ENCODE peak calls at places on chromosomes 5 and 9, in four cellular contexts. One of them, this sample, is unnamed.

GRCh38 chr9:127311239-127311741 is 46.7 kb downstream of the GARNL3 start:
- DNase-seq in HepG2: peak
- DNase-seq in GM12878: no peak
- DNase-seq in H1: no peak
- DNase-seq in this sample: no peak

GRCh38 chr9:96293481-96293880 is 8.5 kb downstream of the HSD17B3 start:
- DNase-seq in HepG2: no peak
- DNase-seq in GM12878: no peak
- DNase-seq in H1: no peak
- DNase-seq in this sample: no peak

GRCh38 chr5:157540707-157541451 is 34.7 kb downstream of the ADAM19 start:
- DNase-seq in HepG2: no peak
- DNase-seq in GM12878: peak
- DNase-seq in H1: no peak
- DNase-seq in this sample: no peak

GRCh38 chr9:36149197-36149596 is 12.7 kb downstream of the GLIPR2 start:
- DNase-seq in HepG2: no peak
- DNase-seq in GM12878: no peak
- DNase-seq in H1: no peak
- DNase-seq in this sample: no peak

GRCh38 chr9:84822589-84823233 is 153.2 kb downstream of the NTRK2 start:
- DNase-seq in HepG2: no peak
- DNase-seq in GM12878: peak
- DNase-seq in H1: no peak
- DNase-seq in this sample: no peak

GRCh38 chr5:14266171-14266570 is 123.0 kb downstream of the TRIO start:
- DNase-seq in HepG2: no peak
- DNase-seq in GM12878: no peak
- DNase-seq in H1: no peak
- DNase-seq in this sample: no peak

GRCh38 chr5:125409496-125410351 is 663.3 kb upstream of the ZNF608 start:
- DNase-seq in HepG2: no peak
- DNase-seq in GM12878: no peak
- DNase-seq in H1: no peak
- DNase-seq in this sample: no peak

GRCh38 chr9:26746357-26747072 is 146.1 kb downstream of the CAAP1 start:
- DNase-seq in HepG2: peak
- DNase-seq in GM12878: peak
- DNase-seq in H1: peak
- DNase-seq in this sample: peak

GRCh38 chr9:134404376-134405358 is 78.4 kb downstream of the RXRA start:
- DNase-seq in HepG2: no peak
- DNase-seq in GM12878: no peak
- DNase-seq in H1: no peak
- DNase-seq in this sample: no peak

GRCh38 chr5:180330810-180331646 is 22.1 kb downstream of the GFPT2 start:
- DNase-seq in HepG2: peak
- DNase-seq in GM12878: no peak
- DNase-seq in H1: no peak
- DNase-seq in this sample: no peak

GRCh38 chr9:88759374-88759773 is 224.4 kb downstream of the NXNL2 start:
- DNase-seq in HepG2: no peak
- DNase-seq in GM12878: no peak
- DNase-seq in H1: no peak
- DNase-seq in this sample: no peak

GRCh38 chr9:78835928-78836450 is 539.1 kb downstream of the PSAT1 start:
- DNase-seq in HepG2: no peak
- DNase-seq in GM12878: no peak
- DNase-seq in H1: no peak
- DNase-seq in this sample: no peak

GRCh38 chr9:971901-972511 is 4.4 kb upstream of the DMRT3 start:
- DNase-seq in HepG2: no peak
- DNase-seq in GM12878: no peak
- DNase-seq in H1: no peak
- DNase-seq in this sample: peak

GRCh38 chr9:113674436-113674835 is 201.7 kb upstream of the ZNF618 start:
- DNase-seq in HepG2: no peak
- DNase-seq in GM12878: no peak
- DNase-seq in H1: no peak
- DNase-seq in this sample: no peak

GRCh38 chr5:1127991-1128785 is 16.3 kb upstream of the SLC12A7 start:
- DNase-seq in HepG2: no peak
- DNase-seq in GM12878: no peak
- DNase-seq in H1: no peak
- DNase-seq in this sample: no peak

GRCh38 chr9:107215381-107215780 is 67.7 kb upstream of the RAD23B start:
- DNase-seq in HepG2: no peak
- DNase-seq in GM12878: no peak
- DNase-seq in H1: no peak
- DNase-seq in this sample: no peak

GRCh38 chr5:76942581-76942980 is 10.3 kb upstream of the CRHBP start:
- DNase-seq in HepG2: no peak
- DNase-seq in GM12878: no peak
- DNase-seq in H1: no peak
- DNase-seq in this sample: no peak

GRCh38 chr9:97714435-97714834 is 17.3 kb upstream of the XPA start:
- DNase-seq in HepG2: peak
- DNase-seq in GM12878: no peak
- DNase-seq in H1: no peak
- DNase-seq in this sample: no peak

GRCh38 chr5:10352404-10353240 is 873 bp upstream of the MARCHF6 start:
- DNase-seq in HepG2: peak
- DNase-seq in GM12878: peak
- DNase-seq in H1: no peak
- DNase-seq in this sample: no peak

GRCh38 chr5:65861830-65862241 is 64.5 kb upstream of the ERBIN start:
- DNase-seq in HepG2: no peak
- DNase-seq in GM12878: no peak
- DNase-seq in H1: no peak
- DNase-seq in this sample: no peak

GRCh38 chr5:59584858-59585846 is 308.4 kb downstream of the PDE4D start:
- DNase-seq in HepG2: no peak
- DNase-seq in GM12878: no peak
- DNase-seq in H1: no peak
- DNase-seq in this sample: no peak

GRCh38 chr5:77155179-77155839 is 55.2 kb upstream of the PDE8B start:
- DNase-seq in HepG2: no peak
- DNase-seq in GM12878: no peak
- DNase-seq in H1: no peak
- DNase-seq in this sample: no peak

GRCh38 chr9:81389569-81389993 is 299.8 kb downstream of the TLE1 start:
- DNase-seq in HepG2: peak
- DNase-seq in GM12878: no peak
- DNase-seq in H1: no peak
- DNase-seq in this sample: no peak

GRCh38 chr5:69276422-69277174 is 41.9 kb downstream of the CDK7 start:
- DNase-seq in HepG2: peak
- DNase-seq in GM12878: no peak
- DNase-seq in H1: no peak
- DNase-seq in this sample: no peak

GRCh38 chr5:42242829-42243485 is 180.3 kb upstream of the GHR start:
- DNase-seq in HepG2: no peak
- DNase-seq in GM12878: no peak
- DNase-seq in H1: no peak
- DNase-seq in this sample: no peak
- TF ChIP-seq SUZ12 in HepG2: no peak
- TF ChIP-seq SUZ12 in GM12878: no peak
- TF ChIP-seq SUZ12 in H1: no peak
- TF ChIP-seq SUZ12 in this sample: no peak

GRCh38 chr5:32030686-32031478 is 143.2 kb downstream of the GOLPH3 start:
- DNase-seq in HepG2: no peak
- DNase-seq in GM12878: no peak
- DNase-seq in H1: no peak
- DNase-seq in this sample: no peak

GRCh38 chr5:32030226-32030625 is 143.9 kb downstream of the GOLPH3 start:
- DNase-seq in HepG2: no peak
- DNase-seq in GM12878: no peak
- DNase-seq in H1: no peak
- DNase-seq in this sample: no peak

GRCh38 chr5:32027093-32027716 is 146.9 kb downstream of the GOLPH3 start:
- DNase-seq in HepG2: no peak
- DNase-seq in GM12878: no peak
- DNase-seq in H1: no peak
- DNase-seq in this sample: no peak

GRCh38 chr5:32029291-32029690 is 144.8 kb downstream of the GOLPH3 start:
- DNase-seq in HepG2: no peak
- DNase-seq in GM12878: no peak
- DNase-seq in H1: no peak
- DNase-seq in this sample: no peak

GRCh38 chr5:32027717-32028321 is 146.3 kb downstream of the GOLPH3 start:
- DNase-seq in HepG2: peak
- DNase-seq in GM12878: no peak
- DNase-seq in H1: no peak
- DNase-seq in this sample: peak
- TF ChIP-seq ZNF274 in HepG2: no peak
- TF ChIP-seq ZNF274 in GM12878: no peak
- TF ChIP-seq ZNF274 in H1: no peak
- TF ChIP-seq ZNF274 in this sample: no peak

GRCh38 chr5:80182802-80183645 is 72.8 kb downstream of the SERINC5 start:
- DNase-seq in HepG2: no peak
- DNase-seq in GM12878: no peak
- DNase-seq in H1: peak
- DNase-seq in this sample: peak
- H3K9ac ChIP-seq in HepG2: peak
- H3K9ac ChIP-seq in GM12878: no peak
- H3K9ac ChIP-seq in H1: peak
- H3K9ac ChIP-seq in this sample: peak

DNA sequence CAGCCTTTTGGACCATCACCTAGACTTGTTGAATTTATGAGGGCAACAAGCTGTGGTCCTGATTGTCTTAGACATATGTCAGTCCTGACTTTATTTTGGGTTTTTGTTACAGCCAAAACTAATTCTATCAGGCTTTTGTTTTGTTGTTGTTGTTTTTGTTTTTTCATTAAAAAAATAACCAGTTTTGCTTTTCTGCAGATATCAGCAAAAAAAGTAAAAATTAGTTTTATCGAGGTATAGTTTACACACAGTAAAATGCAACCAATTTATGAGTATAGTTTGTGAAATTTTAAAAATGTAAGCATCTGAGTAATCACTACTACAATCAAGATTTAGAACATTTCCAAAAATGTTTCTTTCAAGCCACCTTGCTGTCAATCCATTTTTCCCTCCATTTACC is 48.9 kb downstream of the WDR70 start:
- DNase-seq in HepG2: no peak
- DNase-seq in GM12878: no peak
- DNase-seq in H1: no peak
- DNase-seq in this sample: no peak
- TF ChIP-seq SUZ12 in HepG2: no peak
- TF ChIP-seq SUZ12 in GM12878: no peak
- TF ChIP-seq SUZ12 in H1: no peak
- TF ChIP-seq SUZ12 in this sample: no peak

DNA sequence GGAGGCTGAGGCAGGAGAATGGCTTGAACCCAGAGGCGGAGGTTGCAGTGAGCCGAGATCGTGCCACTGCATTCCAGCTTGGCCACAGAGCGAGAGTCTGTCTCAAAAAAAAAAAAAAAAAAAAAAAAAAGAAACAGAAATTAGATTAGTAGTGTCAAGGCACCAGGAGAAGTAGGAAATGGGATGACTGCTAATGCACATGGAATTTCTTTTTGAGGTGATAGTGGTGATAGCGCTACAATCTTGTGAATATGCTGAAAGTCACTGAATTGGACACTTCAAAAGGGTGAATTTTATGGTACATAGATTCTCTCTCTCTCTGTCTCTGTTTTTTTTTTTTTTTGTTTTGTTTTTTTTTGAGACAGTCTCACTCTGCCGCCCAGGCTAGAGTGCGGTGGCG is 42.1 kb upstream of the SUB1 start:
- DNase-seq in HepG2: no peak
- DNase-seq in GM12878: no peak
- DNase-seq in H1: no peak
- DNase-seq in this sample: no peak
- TF ChIP-seq ZNF274 in HepG2: no peak
- TF ChIP-seq ZNF274 in GM12878: no peak
- TF ChIP-seq ZNF274 in H1: no peak
- TF ChIP-seq ZNF274 in this sample: no peak

DNA sequence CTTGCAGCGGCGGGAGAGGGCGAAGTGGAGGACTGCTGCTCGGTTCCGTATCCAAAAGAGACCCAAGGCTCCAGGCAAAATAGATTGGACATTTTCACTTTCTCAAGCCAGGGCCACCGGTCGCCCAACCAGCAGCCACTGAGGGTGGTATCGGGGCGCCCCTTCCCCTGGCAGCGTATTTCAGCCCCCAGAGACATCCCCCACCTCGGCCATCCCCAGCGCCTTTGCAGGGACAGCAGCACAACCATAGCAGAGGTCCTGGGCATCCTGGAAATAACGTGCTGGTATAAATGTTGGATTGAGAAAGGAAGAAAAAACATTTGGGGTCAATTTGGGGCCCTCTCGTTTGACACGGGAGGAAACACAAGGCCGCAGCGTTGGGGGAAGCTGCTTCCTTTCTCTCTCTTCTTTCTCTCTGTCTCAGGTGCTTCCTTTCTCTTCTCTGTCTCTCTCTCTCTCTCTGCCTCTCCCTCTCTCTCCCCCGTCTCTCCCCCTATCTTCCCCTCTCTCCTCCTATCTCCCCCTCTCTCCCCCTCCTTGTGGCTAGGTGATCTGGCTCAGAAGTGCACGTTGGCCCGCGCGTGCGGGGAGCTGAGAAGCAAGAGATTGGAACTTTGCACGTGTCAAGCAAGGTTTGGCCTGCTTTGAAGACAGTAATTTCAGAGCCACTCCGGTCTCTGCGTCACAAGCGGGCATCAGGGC is 626 bp upstream of the RETREG1 start:
- DNase-seq in HepG2: no peak
- DNase-seq in GM12878: no peak
- DNase-seq in H1: no peak
- DNase-seq in this sample: no peak
- H3K9ac ChIP-seq in HepG2: no peak
- H3K9ac ChIP-seq in GM12878: no peak
- H3K9ac ChIP-seq in H1: no peak
- H3K9ac ChIP-seq in this sample: peak

DNA sequence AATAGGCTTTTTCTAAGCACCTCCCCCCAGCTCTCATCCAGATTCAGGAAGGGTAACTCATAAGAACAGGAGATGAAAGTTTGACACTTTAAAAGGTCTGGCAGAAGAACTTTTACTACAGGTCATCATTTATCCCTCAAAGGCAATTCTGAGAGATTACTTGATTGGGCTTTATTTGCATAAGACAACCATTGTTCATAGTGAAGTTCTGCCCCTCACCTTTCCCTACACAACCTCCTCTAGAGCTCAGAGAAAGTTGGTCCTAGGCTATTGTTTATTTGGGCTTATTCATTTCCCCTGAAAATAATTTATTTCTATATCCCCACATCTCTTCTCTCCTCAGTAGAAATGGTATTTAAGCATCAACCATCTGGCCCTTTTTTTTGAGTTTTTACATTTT is 568.4 kb downstream of the ZNF608 start:
- DNase-seq in HepG2: no peak
- DNase-seq in GM12878: no peak
- DNase-seq in H1: no peak
- DNase-seq in this sample: no peak
- TF ChIP-seq SUZ12 in HepG2: no peak
- TF ChIP-seq SUZ12 in GM12878: no peak
- TF ChIP-seq SUZ12 in H1: no peak
- TF ChIP-seq SUZ12 in this sample: no peak

This sample was measured in NT2/D1.